ENCODE peak calls at places on chromosome 2, in ten cellular contexts. E, F, S, K, Q, Z, Y, V, R and G are unnamed samples.

GRCh38 chr2:167411367-167411766 is 523.1 kb downstream of the XIRP2 start:
- DNase-seq in E (no peak), F (no peak), S (no peak), K (no peak), Q (no peak), Z (no peak), Y (no peak), V (no peak), R (no peak), G (no peak)

GRCh38 chr2:151482310-151482709 is 72.6 kb downstream of the RIF1 start:
- DNase-seq in E (no peak), F (no peak), S (no peak), K (no peak), Q (no peak), Z (no peak), Y (no peak), V (no peak), R (no peak), G (no peak)

GRCh38 chr2:122028371-122029102 is 273.1 kb downstream of the TSN start:
- DNase-seq in E (peak), F (no peak), S (peak), K (no peak), Q (no peak), Z (no peak), Y (peak), V (no peak), R (peak), G (no peak)

GRCh38 chr2:209389124-209389523 is 34.7 kb upstream of the MAP2 start:
- DNase-seq in E (no peak), F (no peak), S (no peak), K (no peak), Q (no peak), Z (no peak), Y (no peak), V (no peak), R (no peak), G (peak)

GRCh38 chr2:43305006-43305405 is 78.6 kb upstream of the ZFP36L2 start:
- DNase-seq in E (peak), F (no peak), S (no peak), K (no peak), Q (no peak), Z (no peak), Y (no peak), V (no peak), R (no peak), G (no peak)

GRCh38 chr2:50591021-50591420 is 440.9 kb downstream of the NRXN1 start:
- DNase-seq in E (no peak), F (no peak), S (no peak), K (no peak), Q (no peak), Z (no peak), Y (peak), V (no peak), R (peak), G (no peak)

GRCh38 chr2:120415060-120415459 is 69.1 kb downstream of the INHBB start:
- DNase-seq in E (no peak), F (no peak), S (no peak), K (no peak), Q (no peak), Z (no peak), Y (no peak), V (no peak), R (no peak), G (no peak)

GRCh38 chr2:186695081-186695756 is 1.4 kb downstream of the FAM171B start:
- DNase-seq in E (peak), F (no peak), S (peak), K (no peak), Q (no peak), Z (no peak), Y (peak), V (no peak), R (peak), G (no peak)

GRCh38 chr2:207408086-207408794 is 121.5 kb upstream of the CREB1 start:
- DNase-seq in E (peak), F (no peak), S (peak), K (no peak), Q (peak), Z (peak), Y (no peak), V (no peak), R (peak), G (no peak)

GRCh38 chr2:240298316-240298790 is 137.1 kb upstream of the GPC1 start:
- DNase-seq in E (no peak), F (no peak), S (no peak), K (no peak), Q (no peak), Z (no peak), Y (no peak), V (no peak), R (no peak), G (no peak)

GRCh38 chr2:120771556-120772208 is 36.0 kb downstream of the GLI2 start:
- DNase-seq in E (peak), F (no peak), S (no peak), K (no peak), Q (no peak), Z (no peak), Y (peak), V (no peak), R (peak), G (no peak)

GRCh38 chr2:41414486-41415230 is 633.2 kb upstream of the PKDCC start:
- DNase-seq in E (peak), F (no peak), S (peak), K (peak), Q (peak), Z (peak), Y (no peak), V (no peak), R (no peak), G (peak)

GRCh38 chr2:159516241-159516758 is 100.0 kb downstream of the BAZ2B start:
- DNase-seq in E (peak), F (peak), S (peak), K (peak), Q (peak), Z (peak), Y (peak), V (no peak), R (peak), G (peak)

GRCh38 chr2:98703738-98704137 is 27.2 kb downstream of the MGAT4A start:
- DNase-seq in E (no peak), F (no peak), S (no peak), K (no peak), Q (no peak), Z (no peak), Y (no peak), V (no peak), R (no peak), G (no peak)

GRCh38 chr2:190819835-190820234 is 60.8 kb upstream of the GLS start:
- DNase-seq in E (peak), F (no peak), S (peak), K (no peak), Q (no peak), Z (no peak), Y (peak), V (no peak), R (peak), G (no peak)

GRCh38 chr2:11342561-11343343 is 1.7 kb downstream of the ROCK2 start:
- DNase-seq in E (peak), F (peak), S (peak), K (no peak), Q (no peak), Z (no peak), Y (peak), V (no peak), R (peak), G (peak)

GRCh38 chr2:157032019-157032418 is 225.5 kb upstream of the GALNT5 start:
- DNase-seq in E (peak), F (peak), S (peak), K (no peak), Q (no peak), Z (no peak), Y (peak), V (no peak), R (peak), G (no peak)

GRCh38 chr2:210503622-210504300 is 27.2 kb upstream of the LANCL1 start:
- DNase-seq in E (peak), F (no peak), S (no peak), K (peak), Q (no peak), Z (no peak), Y (no peak), V (no peak), R (peak), G (peak)

GRCh38 chr2:157107877-157108276 is 149.6 kb upstream of the GALNT5 start:
- DNase-seq in E (no peak), F (no peak), S (peak), K (no peak), Q (no peak), Z (no peak), Y (peak), V (no peak), R (peak), G (no peak)

GRCh38 chr2:145344076-145344724 is 824.3 kb upstream of the ZEB2 start:
- DNase-seq in E (peak), F (no peak), S (peak), K (no peak), Q (no peak), Z (no peak), Y (peak), V (no peak), R (peak), G (no peak)

GRCh38 chr2:208984376-208985100 is 439.3 kb upstream of the MAP2 start:
- DNase-seq in E (peak), F (no peak), S (peak), K (no peak), Q (no peak), Z (no peak), Y (peak), V (no peak), R (peak), G (no peak)

GRCh38 chr2:111205774-111206173 is 85.1 kb downstream of the BCL2L11 start:
- DNase-seq in E (no peak), F (no peak), S (no peak), K (no peak), Q (no peak), Z (no peak), Y (no peak), V (no peak), R (no peak), G (no peak)

GRCh38 chr2:60365556-60365955 is 187.9 kb downstream of the BCL11A start:
- DNase-seq in E (no peak), F (no peak), S (no peak), K (peak), Q (no peak), Z (no peak), Y (peak), V (no peak), R (peak), G (no peak)

GRCh38 chr2:232927793-232928563 is 57.9 kb downstream of the SNORC start:
- DNase-seq in E (peak), F (no peak), S (no peak), K (peak), Q (no peak), Z (no peak), Y (no peak), V (peak), R (no peak), G (peak)

GRCh38 chr2:204722691-204723090 is 177.4 kb downstream of the PARD3B start:
- DNase-seq in E (peak), F (no peak), S (no peak), K (no peak), Q (no peak), Z (no peak), Y (no peak), V (no peak), R (no peak), G (no peak)

GRCh38 chr2:20584637-20585321 is 66.1 kb downstream of the HS1BP3 start:
- DNase-seq in E (peak), F (peak), S (peak), K (peak), Q (no peak), Z (no peak), Y (peak), V (peak), R (peak), G (peak)

GRCh38 chr2:98634406-98635092 is 26.2 kb downstream of the UNC50 start:
- DNase-seq in E (peak), F (peak), S (peak), K (peak), Q (no peak), Z (no peak), Y (no peak), V (peak), R (no peak), G (peak)

GRCh38 chr2:19746611-19747309 is 155.0 kb downstream of the TTC32 start:
- DNase-seq in E (peak), F (no peak), S (no peak), K (peak), Q (no peak), Z (no peak), Y (no peak), V (peak), R (no peak), G (peak)

GRCh38 chr2:25098558-25099486 is 56.9 kb downstream of the EFR3B start:
- DNase-seq in E (no peak), F (no peak), S (no peak), K (no peak), Q (no peak), Z (no peak), Y (no peak), V (no peak), R (no peak), G (no peak)

GRCh38 chr2:186535861-186536260 is 49.8 kb downstream of the ZC3H15 start:
- DNase-seq in E (no peak), F (no peak), S (no peak), K (no peak), Q (no peak), Z (no peak), Y (no peak), V (no peak), R (no peak), G (no peak)

GRCh38 chr2:157785200-157785599 is 90.9 kb downstream of the ACVR1 start:
- DNase-seq in E (peak), F (no peak), S (peak), K (no peak), Q (no peak), Z (no peak), Y (peak), V (no peak), R (peak), G (peak)

GRCh38 chr2:173869244-173869643 is 95.9 kb downstream of the SP3 start:
- DNase-seq in E (no peak), F (no peak), S (no peak), K (no peak), Q (no peak), Z (no peak), Y (no peak), V (no peak), R (no peak), G (no peak)

GRCh38 chr2:31270136-31270535 is 36.2 kb downstream of the EHD3 start:
- DNase-seq in E (peak), F (no peak), S (peak), K (peak), Q (no peak), Z (no peak), Y (peak), V (no peak), R (peak), G (no peak)

GRCh38 chr2:170969872-170970271 is 40.8 kb downstream of the GORASP2 start:
- DNase-seq in E (no peak), F (no peak), S (no peak), K (no peak), Q (no peak), Z (no peak), Y (no peak), V (no peak), R (no peak), G (no peak)

GRCh38 chr2:50752228-50752627 is 279.7 kb downstream of the NRXN1 start:
- DNase-seq in E (no peak), F (no peak), S (no peak), K (no peak), Q (no peak), Z (no peak), Y (peak), V (no peak), R (peak), G (no peak)

GRCh38 chr2:171018522-171018921 is 89.5 kb downstream of the GORASP2 start:
- DNase-seq in E (no peak), F (no peak), S (no peak), K (no peak), Q (no peak), Z (peak), Y (no peak), V (no peak), R (no peak), G (no peak)

GRCh38 chr2:27075219-27075871 is 3.1 kb upstream of the EMILIN1 start:
- DNase-seq in E (no peak), F (no peak), S (no peak), K (no peak), Q (peak), Z (peak), Y (no peak), V (no peak), R (no peak), G (no peak)
- TF ChIP-seq EZH2 in E (no peak), F (no peak), S (no peak), K (no peak), Q (no peak), Z (no peak), Y (no peak), V (no peak), R (no peak), G (no peak)

GRCh38 chr2:951224-952006 is 766 bp downstream of the SNTG2 start:
- DNase-seq in E (peak), F (no peak), S (no peak), K (peak), Q (no peak), Z (no peak), Y (no peak), V (no peak), R (no peak), G (peak)
- TF ChIP-seq EZH2 in E (no peak), F (no peak), S (no peak), K (no peak), Q (no peak), Z (no peak), Y (no peak), V (no peak), R (no peak), G (peak)

GRCh38 chr2:236172866-236173733 is 4.9 kb upstream of the GBX2 start:
- DNase-seq in E (no peak), F (no peak), S (no peak), K (peak), Q (no peak), Z (no peak), Y (no peak), V (no peak), R (no peak), G (peak)
- TF ChIP-seq EZH2 in E (peak), F (no peak), S (peak), K (peak), Q (no peak), Z (no peak), Y (peak), V (no peak), R (peak), G (peak)

DNA sequence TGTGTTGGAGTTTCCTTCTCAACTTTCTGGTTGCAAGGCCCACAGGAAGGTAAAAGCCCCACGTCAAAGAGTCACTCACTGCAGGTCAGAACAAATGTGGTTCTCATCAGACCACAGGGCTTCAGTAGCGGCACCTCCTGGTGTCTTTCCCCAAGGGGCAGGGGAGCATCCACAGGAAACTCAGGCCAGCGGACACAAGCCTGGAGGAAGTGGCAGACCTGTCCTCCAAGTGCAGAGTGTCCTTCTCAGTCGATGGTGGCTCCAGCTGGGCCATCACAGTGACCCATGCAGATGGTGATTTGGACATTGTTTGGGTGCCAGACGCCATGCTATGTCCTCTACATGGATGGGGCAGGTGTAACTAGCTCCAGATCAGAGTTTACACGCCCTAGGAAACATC is 84.9 kb downstream of the ACKR3 start:
- DNase-seq in E (no peak), F (no peak), S (no peak), K (no peak), Q (no peak), Z (no peak), Y (no peak), V (no peak), R (no peak), G (no peak)
- TF ChIP-seq EZH2 in E (no peak), F (no peak), S (no peak), K (no peak), Q (no peak), Z (no peak), Y (no peak), V (no peak), R (no peak), G (no peak)

DNA sequence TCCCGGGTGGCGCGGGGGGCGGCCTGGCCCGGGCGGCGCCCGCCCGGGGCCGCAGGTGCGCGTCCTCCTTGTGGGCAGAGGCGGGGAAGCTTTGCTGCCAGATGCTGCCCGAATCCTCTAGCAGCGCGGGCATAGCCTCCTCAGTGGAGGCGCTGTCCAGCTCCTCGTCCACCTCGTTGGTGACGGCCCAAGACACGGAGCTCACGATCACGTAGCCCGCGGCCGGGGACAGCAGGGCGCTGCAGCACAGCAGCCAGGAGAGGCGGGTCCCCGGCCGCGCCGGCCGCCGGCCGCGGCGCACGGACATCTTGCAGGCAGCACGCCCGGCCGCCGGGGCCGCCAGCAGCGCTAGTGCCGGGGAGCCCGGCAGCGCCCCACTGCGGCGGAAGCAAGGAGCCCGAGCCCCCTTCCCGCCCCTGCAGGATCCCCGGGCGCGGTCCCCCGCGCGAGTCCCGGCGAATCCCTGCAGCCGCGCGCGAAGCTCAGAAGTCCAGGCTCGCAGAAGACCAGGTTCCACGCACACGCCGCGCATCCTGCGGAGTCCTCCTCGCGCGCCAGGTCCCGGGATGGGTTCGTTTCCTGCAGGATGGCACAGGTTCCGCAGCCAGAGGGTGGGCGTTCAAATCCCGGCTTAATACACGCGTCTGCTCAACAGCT is at the start of gene CREG2:
- DNase-seq in E (peak), F (peak), S (peak), K (peak), Q (no peak), Z (no peak), Y (peak), V (peak), R (peak), G (peak)
- TF ChIP-seq EZH2 in E (no peak), F (no peak), S (no peak), K (no peak), Q (no peak), Z (no peak), Y (peak), V (no peak), R (no peak), G (peak)

DNA sequence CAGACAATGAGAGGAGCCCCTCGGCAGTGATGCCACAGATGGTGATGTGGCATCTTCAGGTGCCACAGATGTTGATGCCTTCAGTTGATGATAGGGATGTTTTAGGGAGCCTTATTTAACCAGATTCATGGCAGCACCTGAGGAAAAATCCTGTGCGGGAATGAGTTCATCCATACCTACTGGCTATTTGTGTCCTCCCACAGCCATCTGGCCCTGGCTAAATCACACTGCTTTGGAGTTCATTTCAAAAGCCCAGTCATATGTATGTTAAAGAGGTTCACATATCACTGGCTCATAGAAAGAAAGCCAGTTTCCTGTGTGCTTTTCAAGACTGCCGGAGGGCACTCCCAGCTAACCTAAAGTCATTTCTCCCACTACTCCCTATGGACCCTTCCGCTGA is 131.3 kb downstream of the MCFD2 start:
- DNase-seq in E (no peak), F (no peak), S (no peak), K (no peak), Q (no peak), Z (no peak), Y (no peak), V (no peak), R (no peak), G (no peak)
- TF ChIP-seq EZH2 in E (no peak), F (no peak), S (no peak), K (no peak), Q (no peak), Z (no peak), Y (no peak), V (no peak), R (no peak), G (no peak)

DNA sequence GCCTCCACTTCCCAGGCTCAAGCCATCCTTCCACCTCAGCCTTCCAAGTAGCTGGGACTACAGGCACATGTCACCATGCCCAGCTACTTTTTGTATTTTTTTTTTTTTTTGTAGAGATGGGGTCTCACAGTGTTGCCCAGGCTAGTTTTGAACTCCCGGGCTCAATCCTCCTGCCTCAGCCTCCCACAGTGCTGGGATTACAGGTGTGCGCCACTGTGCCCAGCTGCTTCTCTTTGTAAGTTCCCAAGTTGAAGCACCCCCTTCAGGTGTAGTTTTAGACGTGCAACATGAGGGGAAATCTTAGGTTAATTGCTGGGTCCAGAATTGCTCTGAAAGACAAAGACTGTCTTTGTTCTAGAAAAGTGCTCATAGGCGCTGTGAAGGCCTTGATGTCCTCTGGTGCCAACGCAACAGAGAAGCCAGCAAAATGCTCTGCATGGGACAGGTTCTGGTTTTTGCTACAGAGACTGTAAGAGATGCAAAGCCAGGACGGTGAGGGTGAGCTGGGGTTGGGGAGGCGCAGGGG is 46.6 kb downstream of the RRM2 start:
- DNase-seq in E (no peak), F (no peak), S (no peak), K (peak), Q (no peak), Z (no peak), Y (no peak), V (no peak), R (no peak), G (no peak)
- TF ChIP-seq EZH2 in E (no peak), F (no peak), S (no peak), K (no peak), Q (no peak), Z (no peak), Y (no peak), V (no peak), R (no peak), G (no peak)